ENCODE peak calls at places on chromosomes 6 and 20, in six cellular contexts. Z, X, J, S, T and D are unnamed samples.

GRCh38 chr6:130760006-130760405 is 67.2 kb upstream of the SMLR1 start:
- DNase-seq in Z (no peak), X (no peak), J (peak), S (no peak), T (peak), D (peak)

GRCh38 chr6:25138024-25138696 is 141.0 kb upstream of the CARMIL1 start:
- DNase-seq in Z (no peak), X (peak), J (peak), S (peak), T (no peak), D (no peak)

GRCh38 chr20:51365670-51366069 is 176.8 kb downstream of the NFATC2 start:
- DNase-seq in Z (no peak), X (no peak), J (peak), S (no peak), T (no peak), D (no peak)

GRCh38 chr6:161882196-161882595 is 608.3 kb upstream of the AGPAT4 start:
- DNase-seq in Z (no peak), X (peak), J (no peak), S (no peak), T (no peak), D (no peak)

GRCh38 chr6:168032383-168032760 is 34.9 kb downstream of the KIF25 start:
- DNase-seq in Z (no peak), X (no peak), J (peak), S (no peak), T (no peak), D (no peak)

GRCh38 chr20:62914970-62915457 is 11.3 kb downstream of the DIDO1 start:
- DNase-seq in Z (peak), X (no peak), J (peak), S (no peak), T (peak), D (no peak)

GRCh38 chr20:31830406-31830981 is 11.3 kb downstream of the MYLK2 start:
- DNase-seq in Z (no peak), X (no peak), J (no peak), S (no peak), T (no peak), D (no peak)

GRCh38 chr6:82616386-82617028 is 252.9 kb downstream of the TPBG start:
- DNase-seq in Z (no peak), X (no peak), J (no peak), S (no peak), T (no peak), D (no peak)